ENCODE peak calls at places on chromosome 2, in nine cellular contexts. K is NCI-H460; L is RWPE1; M is stimulated activated CD4-positive, alpha-beta T cell treated with anti-CD3 and anti-CD28 coated beads, TNF-alpha, amount 100 ng/mL, for 24 hours; U is EH; Q is fibroblast of the conjunctiva; R is ELR; T is T follicular helper cell; C is T-helper 22 cell. B is an unnamed sample.

GRCh38 chr2:65430515-65431416 is 1.6 kb downstream of the SPRED2 start:
- DNase-seq in K (peak; percentile 27), L (peak; percentile 22), M (peak; percentile 53), U (peak; percentile 67), Q (no peak), R (peak; percentile 79), T (peak; percentile 45), C (peak; percentile 53), B (no peak)

GRCh38 chr2:26651458-26652155 is 10.4 kb upstream of the CIB4 start:
- DNase-seq in K (no peak), L (no peak), M (no peak), U (no peak), Q (no peak), R (no peak), T (no peak), C (no peak), B (no peak)

GRCh38 chr2:98160574-98160973 is 73.6 kb downstream of the VWA3B start:
- DNase-seq in K (no peak), L (no peak), M (no peak), U (no peak), Q (no peak), R (no peak), T (no peak), C (no peak), B (no peak)

GRCh38 chr2:170818294-170819104 is 1.8 kb downstream of the GAD1 start:
- DNase-seq in K (no peak), L (peak; percentile 10), M (no peak), U (no peak), Q (no peak), R (no peak), T (no peak), C (no peak), B (no peak)

GRCh38 chr2:78202366-78202765 is 680.2 kb upstream of the LRRTM4 start:
- DNase-seq in K (no peak), L (no peak), M (no peak), U (no peak), Q (no peak), R (no peak), T (no peak), C (no peak), B (no peak)

GRCh38 chr2:186959486-186959885 is 110.5 kb upstream of the ZSWIM2 start:
- DNase-seq in K (no peak), L (no peak), M (no peak), U (no peak), Q (no peak), R (no peak), T (no peak), C (no peak), B (no peak)

GRCh38 chr2:231530099-231531085 is at the start of gene NMUR1:
- DNase-seq in K (peak; percentile 43), L (peak; percentile 17), M (peak; percentile 65), U (peak; percentile 34), Q (no peak), R (peak; percentile 45), T (peak; percentile 46), C (peak; percentile 33), B (no peak)

GRCh38 chr2:11492244-11492643 is 26.3 kb upstream of the E2F6 start:
- DNase-seq in K (no peak), L (no peak), M (no peak), U (no peak), Q (no peak), R (no peak), T (no peak), C (no peak), B (no peak)

GRCh38 chr2:20378891-20379519 is 28.4 kb upstream of the PUM2 start:
- DNase-seq in K (peak; percentile 79), L (peak; percentile 60), M (no peak), U (peak; percentile 91), Q (peak; percentile 80), R (peak; percentile 85), T (no peak), C (no peak), B (no peak)

GRCh38 chr2:66538291-66538690 is 103.4 kb downstream of the MEIS1 start:
- DNase-seq in K (no peak), L (no peak), M (no peak), U (peak; percentile 52), Q (no peak), R (peak; percentile 65), T (no peak), C (no peak), B (no peak)

GRCh38 chr2:128438091-128438490 is 119.4 kb upstream of the HS6ST1 start:
- DNase-seq in K (no peak), L (no peak), M (no peak), U (no peak), Q (no peak), R (no peak), T (no peak), C (no peak), B (no peak)

GRCh38 chr2:40668435-40668834 is 216.5 kb upstream of the SLC8A1 start:
- DNase-seq in K (no peak), L (no peak), M (no peak), U (peak; percentile 71), Q (peak; percentile 55), R (no peak), T (no peak), C (no peak), B (no peak)

GRCh38 chr2:41206004-41206403 is 754.1 kb upstream of the SLC8A1 start:
- DNase-seq in K (no peak), L (no peak), M (no peak), U (no peak), Q (no peak), R (no peak), T (no peak), C (no peak), B (no peak)

GRCh38 chr2:36824281-36824680 is 127.8 kb downstream of the VIT start:
- DNase-seq in K (no peak), L (no peak), M (no peak), U (no peak), Q (no peak), R (no peak), T (no peak), C (no peak), B (no peak)

GRCh38 chr2:46067501-46068292 is 229.5 kb upstream of the EPAS1 start:
- DNase-seq in K (peak; percentile 93), L (peak; percentile 41), M (no peak), U (peak; percentile 99), Q (peak; percentile 88), R (peak; percentile 99), T (no peak), C (no peak), B (no peak)

GRCh38 chr2:127217470-127218325 is 2.4 kb downstream of the CYP27C1 start:
- DNase-seq in K (peak; percentile 17), L (peak; percentile 95), M (no peak), U (peak; percentile 80), Q (no peak), R (peak; percentile 93), T (no peak), C (no peak), B (no peak)

GRCh38 chr2:190947711-190948251 is 66.2 kb downstream of the STAT1 start:
- DNase-seq in K (peak; percentile 23), L (peak; percentile 21), M (no peak), U (peak; percentile 85), Q (peak; percentile 39), R (peak; percentile 85), T (no peak), C (no peak), B (peak; percentile 45)

GRCh38 chr2:241986836-241987641 is 117.5 kb downstream of the RTP5 start:
- DNase-seq in K (no peak), L (no peak), M (no peak), U (no peak), Q (no peak), R (no peak), T (no peak), C (no peak), B (no peak)

GRCh38 chr2:140988597-140988996 is 1142.2 kb downstream of the LRP1B start:
- DNase-seq in K (no peak), L (no peak), M (no peak), U (peak; percentile 16), Q (peak; percentile 10), R (peak; percentile 58), T (no peak), C (no peak), B (no peak)

GRCh38 chr2:234203135-234203984 is 152.9 kb downstream of the SPP2 start:
- DNase-seq in K (peak; percentile 78), L (peak; percentile 94), M (peak; percentile 4), U (peak; percentile 93), Q (peak; percentile 75), R (peak; percentile 97), T (no peak), C (no peak), B (no peak)

GRCh38 chr2:9508934-9509333 is 34.6 kb downstream of the IAH1 start:
- DNase-seq in K (no peak), L (no peak), M (no peak), U (no peak), Q (no peak), R (no peak), T (no peak), C (no peak), B (no peak)

GRCh38 chr2:10347559-10347941 is 44.8 kb downstream of the HPCAL1 start:
- DNase-seq in K (no peak), L (no peak), M (no peak), U (no peak), Q (no peak), R (no peak), T (no peak), C (no peak), B (no peak)